ENCODE peak calls at places on chromosomes 2 and 18, in eight cellular contexts. A is SJCRH30; J is CD8-positive, alpha-beta memory T cell; K is neuronal stem cell; D is upper lobe of right lung; Y is spleen; I is cardiac muscle cell; M is adipocyte. L is an unnamed sample. For H3K9me3, the result is how much of the 10 kb centered on the place peaks cover.

GRCh38 chr2:180722551-180723239 is 257.7 kb upstream of the UBE2E3 start:
- DNase-seq in A (no peak), J (no peak), Y (no peak), I (peak), M (peak), D (no peak), K (no peak), L (no peak)

GRCh38 chr18:46536215-46536874 is 120.7 kb downstream of the LOXHD1 start:
- DNase-seq in Y (no peak), J (peak), I (peak), D (no peak), A (no peak), K (no peak), M (no peak), L (no peak)

GRCh38 chr2:39313575-39313974 is 69.8 kb upstream of the CDKL4 start:
- DNase-seq in I (peak), J (no peak), M (peak), K (no peak), D (no peak), Y (no peak), A (peak), L (no peak)

GRCh38 chr2:29920130-29920577 is 1.2 kb downstream of the ALK start:
- DNase-seq in M (peak), A (peak), J (no peak), I (peak), D (peak), Y (peak), K (peak), L (peak)

GRCh38 chr2:28401411-28401810 is 8.8 kb downstream of the FOSL2 start:
- DNase-seq in D (no peak), K (no peak), M (no peak), Y (no peak), I (no peak), J (no peak), A (no peak), L (no peak)

GRCh38 chr2:234940527-234940926 is 11.3 kb upstream of the SH3BP4 start:
- DNase-seq in I (no peak), D (no peak), M (no peak), K (no peak), A (no peak), Y (no peak), J (no peak), L (no peak)

GRCh38 chr2:64063924-64064331 is 44.7 kb upstream of the VPS54 start:
- DNase-seq in I (peak), Y (no peak), A (peak), D (no peak), K (no peak), M (peak), J (no peak), L (no peak)

GRCh38 chr2:313991-314390 is 26.1 kb upstream of the ALKAL2 start:
- DNase-seq in I (no peak), Y (no peak), M (no peak), D (no peak), J (no peak), A (no peak), K (no peak), L (no peak)

GRCh38 chr2:179593323-179593722 is 268.1 kb downstream of the ZNF385B start:
- DNase-seq in Y (no peak), I (no peak), A (no peak), M (no peak), J (no peak), K (no peak), D (no peak), L (no peak)

GRCh38 chr2:231926761-231927565 is 767 bp upstream of the NPPC start:
- DNase-seq in D (peak), Y (peak), I (peak), J (no peak), M (no peak), K (peak), A (no peak), L (no peak)

GRCh38 chr2:218218409-218219185 is 1.6 kb downstream of the ARPC2 start:
- DNase-seq in K (no peak), M (peak), D (no peak), A (no peak), J (no peak), Y (no peak), I (peak), L (no peak)

GRCh38 chr2:197145471-197146056 is 165.0 kb downstream of the ANKRD44 start:
- DNase-seq in I (no peak), A (no peak), D (no peak), J (no peak), Y (peak), K (no peak), M (no peak), L (no peak)

GRCh38 chr2:17179145-17179808 is 339.0 kb downstream of the RAD51AP2 start:
- DNase-seq in A (no peak), I (no peak), K (no peak), D (no peak), M (no peak), J (no peak), Y (no peak), L (no peak)

GRCh38 chr18:42182728-42183700 is 228.0 kb downstream of the PIK3C3 start:
- DNase-seq in Y (no peak), A (peak), I (peak), K (no peak), M (peak), J (no peak), D (no peak), L (no peak)

GRCh38 chr18:46663539-46663938 is 6.5 kb upstream of the LOXHD1 start:
- DNase-seq in D (no peak), K (no peak), J (no peak), M (no peak), I (no peak), A (no peak), Y (no peak), L (no peak)

GRCh38 chr2:102418421-102418961 is 4.5 kb upstream of the IL18RAP start:
- DNase-seq in Y (no peak), D (no peak), I (peak), K (no peak), A (no peak), J (no peak), M (no peak), L (no peak)

GRCh38 chr2:18339326-18339725 is 221.1 kb downstream of the RDH14 start:
- DNase-seq in Y (no peak), M (peak), I (no peak), K (no peak), J (no peak), D (no peak), A (no peak), L (no peak)

GRCh38 chr2:71712179-71712818 is 258.9 kb downstream of the DYSF start:
- DNase-seq in Y (no peak), M (no peak), I (no peak), K (no peak), D (no peak), A (no peak), J (no peak), L (no peak)

GRCh38 chr2:150647943-150648342 is 160.5 kb upstream of the RND3 start:
- DNase-seq in J (no peak), A (peak), D (no peak), Y (no peak), K (no peak), M (no peak), I (no peak), L (no peak)

GRCh38 chr2:111186933-111187332 is 66.2 kb downstream of the BCL2L11 start:
- DNase-seq in I (no peak), J (no peak), Y (no peak), A (no peak), M (no peak), D (no peak), K (no peak), L (no peak)

GRCh38 chr2:241108271-241109209 is 6.5 kb upstream of the MTERF4 start:
- DNase-seq in D (no peak), A (no peak), M (no peak), K (no peak), Y (no peak), J (no peak), I (no peak), L (no peak)

GRCh38 chr2:15799432-15799827 is 140.9 kb upstream of the MYCN start:
- DNase-seq in I (no peak), K (no peak), Y (no peak), J (no peak), M (no peak), D (no peak), A (peak), L (no peak)

GRCh38 chr2:42105330-42106256 is 57.8 kb downstream of the PKDCC start:
- DNase-seq in D (peak), K (no peak), Y (peak), J (peak), I (no peak), A (peak), M (no peak), L (peak)

GRCh38 chr2:237627463-237628321 is at the start of gene LRRFIP1:
- DNase-seq in K (no peak), I (peak), D (peak), M (peak), A (peak), J (no peak), Y (peak), L (no peak)

GRCh38 chr18:37476182-37476581 is 89.4 kb downstream of the CELF4 start:
- DNase-seq in M (peak), K (peak), J (no peak), Y (no peak), A (peak), I (peak), D (no peak), L (no peak)

GRCh38 chr2:106280653-106281202 is 86.6 kb upstream of the UXS1 start:
- DNase-seq in A (no peak), M (no peak), J (no peak), I (no peak), Y (no peak), D (no peak), K (no peak), L (no peak)

GRCh38 chr2:102063360-102063947 is 71.7 kb downstream of the IL1R2 start:
- DNase-seq in J (no peak), I (peak), A (no peak), K (no peak), Y (no peak), M (peak), D (peak), L (no peak)

GRCh38 chr2:88097192-88097591 is 29.6 kb downstream of the SMYD1 start:
- DNase-seq in K (no peak), I (no peak), M (no peak), J (no peak), D (no peak), A (no peak), Y (no peak), L (no peak)

GRCh38 chr18:48105317-48105716 is 174.9 kb upstream of the SMAD2 start:
- DNase-seq in K (no peak), A (no peak), D (no peak), I (no peak), J (no peak), M (no peak), Y (no peak), L (no peak)

GRCh38 chr2:203893386-203893785 is 25.8 kb downstream of the CTLA4 start:
- DNase-seq in J (no peak), A (peak), Y (no peak), I (peak), M (peak), K (no peak), D (no peak), L (no peak)

GRCh38 chr2:1730047-1730937 is 14.0 kb downstream of the PXDN start:
- DNase-seq in I (peak), M (peak), J (no peak), A (peak), Y (no peak), K (no peak), D (no peak), L (no peak)

GRCh38 chr2:15170068-15170775 is 390.9 kb downstream of the NBAS start:
- DNase-seq in J (no peak), I (peak), A (no peak), K (no peak), M (peak), D (no peak), Y (no peak), L (no peak)

GRCh38 chr18:5207471-5207870 is 10.4 kb upstream of the AKAIN1 start:
- DNase-seq in K (no peak), J (no peak), D (no peak), A (no peak), I (no peak), M (no peak), Y (no peak), L (no peak)

GRCh38 chr2:209425082-209426071 is 1.5 kb downstream of the MAP2 start:
- DNase-seq in M (peak), K (no peak), A (peak), D (no peak), J (no peak), I (peak), Y (no peak), L (no peak)

GRCh38 chr18:39721712-39722111 is 2156.1 kb upstream of the CELF4 start:
- DNase-seq in I (no peak), K (no peak), A (no peak), J (no peak), D (no peak), M (no peak), Y (no peak), L (no peak)

GRCh38 chr2:61179701-61180639 is 18.0 kb downstream of the C2orf74 start:
- DNase-seq in I (peak), Y (no peak), K (no peak), M (peak), A (no peak), D (no peak), J (no peak), L (no peak)

GRCh38 chr2:196413821-196414274 is 225.7 kb upstream of the CCDC150 start:
- DNase-seq in K (no peak), A (peak), I (no peak), M (no peak), J (no peak), Y (peak), D (no peak), L (no peak)

GRCh38 chr2:239579524-239580198 is 178.8 kb upstream of the HDAC4 start:
- DNase-seq in D (peak), Y (peak), M (no peak), K (no peak), A (no peak), J (no peak), I (no peak), L (no peak)
- H3K9me3 ChIP-seq in D (under half), Y (under half), M (under half), K (under half), A (under half), J (under half), I (under half), L (under half)

GRCh38 chr2:229042349-229042748 is 228.7 kb downstream of the PID1 start:
- DNase-seq in M (no peak), A (no peak), K (no peak), J (no peak), I (no peak), D (no peak), Y (no peak), L (no peak)
- H3K9me3 ChIP-seq in M (under half), A (under half), K (under half), J (under half), I (under half), D (under half), Y (under half), L (under half)

GRCh38 chr18:78799382-78800089 is 180.1 kb upstream of the SALL3 start:
- DNase-seq in J (no peak), Y (peak), D (peak), M (no peak), I (no peak), A (no peak), K (no peak), L (no peak)
- H3K9me3 ChIP-seq in J (under half), Y (under half), D (under half), M (under half), I (under half), A (under half), K (under half), L (under half)

DNA sequence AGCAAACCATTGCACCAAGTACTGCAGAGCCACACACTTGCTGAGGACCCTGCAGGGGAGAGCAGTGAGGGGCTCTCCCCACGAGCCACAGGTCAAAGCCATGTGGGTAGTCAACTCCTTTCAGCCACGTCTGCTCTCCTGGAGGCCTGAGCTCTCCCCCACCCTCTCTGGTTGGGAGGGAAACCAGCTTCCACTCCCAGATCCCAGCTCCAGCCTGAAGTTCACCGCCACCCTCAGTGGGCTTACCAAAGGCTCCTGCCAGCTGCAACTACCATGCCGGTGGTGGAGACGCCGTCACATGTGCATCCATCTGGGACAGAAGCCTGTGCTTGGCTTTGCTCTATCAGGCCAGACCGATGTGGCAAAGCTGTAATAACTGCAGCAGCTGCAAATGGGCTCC is 521.5 kb upstream of the RAB6C start:
- DNase-seq in K (no peak), D (no peak), Y (no peak), J (no peak), M (no peak), A (no peak), I (no peak), L (no peak)
- H3K9me3 ChIP-seq in K (under half), D (under half), Y (under half), J (under half), M (under half), A (under half), I (under half), L (under half)

GRCh38 chr18:70762812-70763211 is 474.0 kb downstream of the SOCS6 start:
- DNase-seq in D (no peak), M (no peak), Y (no peak), K (no peak), I (no peak), A (no peak), J (no peak), L (no peak)
- H3K9me3 ChIP-seq in D (under half), M (under half), Y (under half), K (under half), I (under half), A (under half), J (under half), L (under half)

DNA sequence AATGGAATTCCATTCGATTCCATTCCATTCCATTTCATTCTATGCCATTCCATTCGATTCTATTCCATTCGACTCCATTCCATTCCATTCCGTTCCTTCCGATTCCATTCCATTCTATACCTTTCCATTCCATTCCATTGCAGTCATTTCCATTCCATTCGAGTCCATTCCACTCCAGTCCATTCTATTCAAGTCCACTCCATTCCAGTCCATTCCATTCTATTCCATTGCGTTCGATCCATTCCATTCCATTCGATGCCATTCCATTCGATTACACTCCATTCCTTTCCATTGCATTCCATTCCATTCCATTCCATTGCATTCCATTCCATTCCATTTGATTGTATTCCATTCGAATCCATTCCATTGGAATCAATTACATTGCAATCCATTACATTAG is 1119.8 kb downstream of the RPIA start:
- DNase-seq in I (no peak), J (no peak), Y (no peak), D (no peak), A (no peak), K (no peak), M (no peak), L (no peak)
- H3K9me3 ChIP-seq in I (half or more), J (under half), Y (half or more), D (half or more), A (under half), K (under half), M (half or more), L (under half)